ENCODE peak calls at places on chromosomes 2 and 18, in seven cellular contexts. P, F, Z, Y, O, Q and N are unnamed samples.
A peak's percentile ranks its signal among the peaks of the same experiment; 100 is the strongest.

GRCh38 chr18:36372902-36373301 is 75.4 kb downstream of the FHOD3 start:
- DNase-seq in Z (no peak), Q (no peak), P (no peak), O (no peak), Y (no peak), F (peak; percentile 85), N (no peak)

GRCh38 chr2:8999802-9000201 is 3.7 kb downstream of the MBOAT2 start:
- DNase-seq in Q (no peak), O (no peak), Y (no peak), F (no peak), P (no peak), Z (no peak), N (no peak)

GRCh38 chr2:72780483-72780882 is 45.4 kb downstream of the EXOC6B start:
- DNase-seq in Z (no peak), F (peak; percentile 56), O (no peak), Q (peak; percentile 25), P (no peak), Y (no peak), N (peak; percentile 12)

GRCh38 chr2:28970464-28971160 is 10.5 kb upstream of the TOGARAM2 start:
- DNase-seq in P (no peak), Q (no peak), O (no peak), Z (no peak), Y (no peak), F (no peak), N (no peak)

GRCh38 chr18:74784791-74785190 is 187.1 kb downstream of the ZNF407 start:
- DNase-seq in Q (no peak), P (no peak), Z (no peak), O (no peak), F (no peak), Y (no peak), N (no peak)

GRCh38 chr2:202135111-202135874 is 62.2 kb downstream of the KIAA2012 start:
- DNase-seq in P (peak; percentile 83), F (peak; percentile 100), Y (no peak), Z (no peak), O (peak; percentile 93), Q (peak; percentile 78), N (no peak)

GRCh38 chr2:75246441-75247167 is 47.3 kb upstream of the TACR1 start:
- DNase-seq in P (no peak), Z (no peak), F (peak; percentile 76), O (no peak), Q (no peak), Y (no peak), N (no peak)

GRCh38 chr2:62333961-62334360 is 138.0 kb downstream of the B3GNT2 start:
- DNase-seq in Q (no peak), P (no peak), O (no peak), Z (no peak), F (no peak), Y (no peak), N (peak; percentile 28)

GRCh38 chr2:74440378-74441110 is 1.2 kb downstream of the RTKN start:
- DNase-seq in O (peak; percentile 58), F (peak; percentile 81), Q (peak; percentile 85), Z (peak; percentile 91), P (no peak), Y (peak; percentile 92), N (peak; percentile 42)

DNA sequence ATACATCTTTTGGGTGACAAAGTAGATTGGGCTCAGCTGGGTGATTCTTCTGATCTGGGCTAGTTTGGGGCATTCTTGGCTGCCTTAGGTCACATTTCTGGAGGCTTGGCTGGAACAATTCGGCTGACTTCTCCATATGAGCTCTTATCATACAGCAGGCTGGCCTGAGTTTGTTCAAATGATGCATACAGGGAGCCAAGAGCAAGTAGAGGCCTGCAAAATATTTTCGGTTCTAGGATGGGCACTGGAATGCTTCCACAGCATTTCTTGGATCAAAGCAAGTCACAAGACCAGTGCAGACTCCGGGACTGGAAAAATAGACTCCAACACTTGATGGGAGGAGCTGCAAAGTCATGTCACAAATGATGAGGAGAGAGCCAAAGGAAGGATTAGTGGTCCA is 98.4 kb downstream of the SCG2 start:
- DNase-seq in P (no peak), F (no peak), O (no peak), Q (no peak), Y (no peak), Z (no peak), N (no peak)
- TF ChIP-seq POLR2A in P (no peak), F (no peak), O (no peak), Q (no peak), Y (no peak), Z (no peak), N (no peak)

DNA sequence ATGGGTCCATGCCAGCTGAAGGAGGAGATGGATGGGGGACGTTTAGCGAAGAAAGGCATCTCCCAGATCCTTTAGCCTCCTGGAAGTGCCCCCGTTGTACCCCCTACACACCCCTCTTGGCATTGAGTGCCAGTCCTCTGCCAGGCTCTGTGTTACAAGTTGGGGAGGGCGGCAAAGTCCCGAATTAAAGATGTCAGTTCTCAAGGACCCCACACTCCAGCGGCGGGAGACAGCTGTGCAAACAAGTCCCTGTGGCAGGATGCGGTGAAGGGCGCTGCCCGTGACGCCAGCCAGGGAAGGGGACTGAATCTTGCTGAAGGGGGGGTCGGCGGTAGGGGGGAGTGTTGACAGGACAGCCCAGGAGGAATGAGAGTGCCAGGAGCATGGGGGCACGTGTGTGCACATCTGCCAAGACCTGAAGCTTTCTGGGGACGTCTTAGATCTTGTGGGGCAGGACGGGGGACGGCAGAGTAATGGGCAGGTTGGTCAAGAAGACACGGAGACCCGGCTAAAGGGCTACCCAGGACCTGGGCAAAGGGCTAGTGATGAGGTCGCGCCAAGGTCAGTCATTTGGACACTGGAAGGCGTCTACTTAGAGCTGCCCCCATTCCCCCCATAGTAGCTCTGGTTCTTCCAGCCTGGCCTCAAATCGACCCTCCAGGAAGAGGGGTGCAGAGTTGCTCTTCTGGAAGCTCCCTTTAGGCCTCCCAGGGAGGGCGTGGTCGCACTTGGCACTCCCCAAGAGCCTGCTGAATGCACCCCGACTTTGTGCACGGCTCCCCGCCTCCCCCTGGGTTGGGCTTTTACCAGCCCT is 2.8 kb upstream of the CTDSP1 start:
- DNase-seq in Q (peak; percentile 76), P (peak; percentile 90), O (peak; percentile 76), Z (peak; percentile 82), Y (peak; percentile 74), F (peak; percentile 67), N (peak; percentile 82)
- TF ChIP-seq POLR2A in Q (peak; percentile 1), P (no peak), O (no peak), Z (peak; percentile 25), Y (no peak), F (no peak), N (no peak)

GRCh38 chr2:226520723-226521122 is 278.9 kb downstream of the IRS1 start:
- DNase-seq in Y (no peak), Q (no peak), O (no peak), P (no peak), F (no peak), Z (no peak), N (no peak)
- TF ChIP-seq POLR2A in Y (no peak), Q (no peak), O (no peak), P (no peak), F (no peak), Z (no peak), N (no peak)

DNA sequence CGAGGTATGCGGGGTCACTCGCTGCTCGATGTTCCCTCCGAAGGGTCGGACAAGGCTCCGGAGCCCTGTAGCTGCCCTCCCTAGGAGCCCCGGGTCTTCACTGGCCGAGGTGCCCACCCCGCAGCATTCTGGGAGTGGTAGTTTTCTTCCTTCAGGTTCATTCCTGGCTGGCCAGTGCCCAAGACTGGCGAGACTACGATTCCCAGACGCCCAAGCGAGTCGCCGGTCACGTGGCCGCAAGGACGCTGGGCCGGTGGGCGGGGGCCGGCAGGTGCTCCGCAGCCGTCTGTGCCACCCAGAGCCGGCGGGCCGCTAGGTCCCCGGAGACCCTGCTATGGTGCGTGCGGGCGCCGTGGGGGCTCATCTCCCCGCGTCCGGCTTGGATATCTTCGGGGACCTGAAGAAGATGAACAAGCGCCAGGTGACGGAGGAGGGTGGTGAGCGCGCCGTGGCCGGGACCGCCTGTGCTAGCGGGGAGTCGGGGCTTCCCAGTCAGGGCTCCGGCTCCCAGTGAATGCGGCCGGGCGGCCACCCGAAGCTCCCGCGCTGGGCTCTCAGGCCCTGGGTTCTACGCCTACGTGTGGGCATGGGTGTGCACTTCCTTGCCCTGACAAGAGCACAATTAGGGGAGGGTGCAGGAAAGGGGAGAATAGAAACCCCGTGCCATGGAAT is at the start of gene SEC11C:
- DNase-seq in Q (peak; percentile 94), P (peak; percentile 97), O (peak; percentile 96), Z (peak; percentile 96), F (peak; percentile 94), Y (peak; percentile 99), N (peak; percentile 98)
- TF ChIP-seq POLR2A in Q (peak; percentile 36), P (no peak), O (peak; percentile 34), Z (peak; percentile 15), F (no peak), Y (peak; percentile 69), N (peak; percentile 52)

GRCh38 chr2:134120718-134121630 is 132.9 kb upstream of the MGAT5 start:
- DNase-seq in P (peak; percentile 85), O (peak; percentile 52), Y (peak; percentile 71), Z (peak; percentile 77), Q (peak; percentile 53), F (peak; percentile 71), N (peak; percentile 34)
- TF ChIP-seq POLR2A in P (no peak), O (peak; percentile 42), Y (peak; percentile 54), Z (no peak), Q (peak; percentile 50), F (no peak), N (no peak)

DNA sequence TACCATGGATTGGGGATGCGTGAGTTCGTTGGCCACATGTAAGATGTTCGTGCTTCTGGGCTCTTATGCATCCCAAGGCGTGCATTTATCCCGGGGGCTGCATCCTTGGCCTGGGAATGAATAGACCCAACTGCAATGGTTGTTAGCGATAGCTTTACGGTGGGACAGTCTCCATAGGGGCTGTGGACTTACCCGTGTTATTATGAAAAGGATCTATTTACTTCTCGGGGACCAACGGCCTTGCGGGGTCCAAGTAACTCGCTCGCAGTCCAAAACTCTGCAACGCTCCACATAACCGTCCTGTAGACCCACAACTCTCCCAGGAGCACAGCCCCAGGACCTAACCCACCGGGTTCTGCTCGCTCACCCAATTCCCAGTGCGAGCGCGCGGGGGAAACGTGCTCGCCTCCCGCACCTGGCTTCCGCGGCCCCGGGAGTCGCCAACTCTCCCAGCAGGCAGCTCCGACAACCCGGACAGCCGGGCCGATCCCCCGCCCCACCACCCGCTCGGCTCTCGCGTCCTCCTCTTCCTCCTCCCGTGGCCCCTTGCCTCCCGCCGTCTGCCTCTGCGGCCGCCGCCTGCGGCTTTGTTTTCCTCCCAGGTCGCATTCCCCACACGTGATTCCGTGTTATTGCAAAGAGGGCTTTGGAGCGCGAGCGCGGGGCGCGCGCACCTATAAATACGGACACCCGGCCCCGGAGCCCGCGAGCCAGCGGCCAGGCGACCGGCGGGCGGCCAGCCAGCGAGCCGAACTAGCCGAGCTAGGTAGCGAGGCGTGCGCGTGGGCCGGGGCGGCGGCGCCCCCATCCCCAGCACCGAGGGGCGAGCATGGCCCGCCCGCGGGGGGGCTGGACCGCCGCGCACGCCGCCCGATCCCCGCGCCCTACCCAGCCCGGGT is at the start of gene CABLES1:
- DNase-seq in Q (peak; percentile 59), Y (peak; percentile 92), P (peak; percentile 84), O (peak; percentile 68), Z (peak; percentile 81), F (peak; percentile 59), N (peak; percentile 45)
- TF ChIP-seq POLR2A in Q (peak; percentile 11), Y (peak; percentile 76), P (peak; percentile 34), O (peak; percentile 47), Z (no peak), F (peak; percentile 59), N (peak; percentile 42)